ENCODE peak calls at places on chromosomes 1 and 21, in nine cellular contexts. N, P, X, Z, B, T, Q, F and E are unnamed samples.

GRCh38 chr1:24586970-24587820 is 31.3 kb downstream of the NCMAP start:
- DNase-seq in N (peak; percentile 33), P (peak; percentile 51), X (no peak), Z (peak; percentile 72), B (no peak), T (peak; percentile 81), Q (peak; percentile 68), F (peak; percentile 63), E (peak; percentile 73)

GRCh38 chr1:95013948-95014574 is 58.7 kb downstream of the ALG14 start:
- DNase-seq in N (no peak), P (no peak), X (no peak), Z (no peak), B (no peak), T (no peak), Q (peak; percentile 30), F (no peak), E (peak; percentile 14)

GRCh38 chr1:204828352-204828850 is 42.3 kb upstream of the NFASC start:
- DNase-seq in N (no peak), P (no peak), X (peak; percentile 73), Z (peak; percentile 96), B (peak; percentile 78), T (peak; percentile 10), Q (peak; percentile 48), F (no peak), E (peak; percentile 43)

GRCh38 chr1:58446368-58446767 is 100.2 kb downstream of the OMA1 start:
- DNase-seq in N (no peak), P (no peak), X (no peak), Z (no peak), B (no peak), T (no peak), Q (no peak), F (no peak), E (no peak)

GRCh38 chr1:93766451-93766850 is 84.8 kb upstream of the BCAR3 start:
- DNase-seq in N (no peak), P (no peak), X (no peak), Z (no peak), B (no peak), T (no peak), Q (no peak), F (no peak), E (no peak)

GRCh38 chr1:15370781-15371467 is 38.8 kb upstream of the EFHD2 start:
- DNase-seq in N (no peak), P (no peak), X (peak; percentile 36), Z (no peak), B (peak; percentile 36), T (no peak), Q (peak; percentile 78), F (peak; percentile 22), E (peak; percentile 86)

GRCh38 chr21:31658053-31658452 is 1.4 kb upstream of the SOD1 start:
- DNase-seq in N (no peak), P (no peak), X (no peak), Z (no peak), B (no peak), T (no peak), Q (no peak), F (no peak), E (peak; percentile 91)

GRCh38 chr1:178461104-178461503 is 35.7 kb downstream of the CLEC20A start:
- DNase-seq in N (no peak), P (no peak), X (no peak), Z (no peak), B (no peak), T (no peak), Q (no peak), F (no peak), E (no peak)

GRCh38 chr1:43522776-43523480 is 7.8 kb upstream of the PTPRF start:
- DNase-seq in N (no peak), P (no peak), X (no peak), Z (peak; percentile 93), B (no peak), T (no peak), Q (peak; percentile 65), F (peak; percentile 93), E (peak; percentile 99)

GRCh38 chr1:94416901-94417701 is 1.1 kb upstream of the ABCD3 start:
- DNase-seq in N (no peak), P (no peak), X (no peak), Z (peak; percentile 85), B (peak; percentile 75), T (peak; percentile 9), Q (peak; percentile 68), F (peak; percentile 89), E (peak; percentile 62)

GRCh38 chr1:33127001-33127823 is 46.3 kb downstream of the AZIN2 start:
- DNase-seq in N (peak; percentile 99), P (peak; percentile 100), X (peak; percentile 99), Z (peak; percentile 99), B (peak; percentile 98), T (peak; percentile 100), Q (peak; percentile 98), F (peak; percentile 100), E (peak; percentile 100)

GRCh38 chr1:175514309-175515001 is 228.9 kb downstream of the TNR start:
- DNase-seq in N (no peak), P (no peak), X (no peak), Z (peak; percentile 7), B (peak; percentile 42), T (no peak), Q (no peak), F (no peak), E (no peak)

GRCh38 chr1:17183388-17184160 is 21.4 kb upstream of the PADI1 start:
- DNase-seq in N (no peak), P (no peak), X (no peak), Z (no peak), B (no peak), T (no peak), Q (no peak), F (no peak), E (no peak)

GRCh38 chr21:26587621-26588260 is 14.7 kb upstream of the CYYR1 start:
- DNase-seq in N (no peak), P (no peak), X (no peak), Z (peak; percentile 74), B (no peak), T (no peak), Q (no peak), F (peak; percentile 44), E (no peak)

GRCh38 chr1:246781212-246781611 is 57.0 kb downstream of the SCCPDH start:
- DNase-seq in N (no peak), P (no peak), X (no peak), Z (no peak), B (no peak), T (no peak), Q (no peak), F (no peak), E (no peak)

GRCh38 chr1:46616277-46617107 is at the start of gene MOB3C:
- DNase-seq in N (peak; percentile 50), P (peak; percentile 77), X (peak; percentile 89), Z (peak; percentile 88), B (peak; percentile 61), T (peak; percentile 73), Q (peak; percentile 82), F (peak; percentile 77), E (peak; percentile 79)

GRCh38 chr1:173175514-173176146 is 31.5 kb downstream of the TNFSF4 start:
- DNase-seq in N (no peak), P (no peak), X (no peak), Z (peak; percentile 17), B (no peak), T (no peak), Q (no peak), F (peak; percentile 70), E (no peak)

GRCh38 chr21:38688068-38688467 is 117.7 kb upstream of the ETS2 start:
- DNase-seq in N (no peak), P (no peak), X (no peak), Z (no peak), B (no peak), T (no peak), Q (no peak), F (no peak), E (no peak)

GRCh38 chr21:38696617-38697016 is 109.1 kb upstream of the ETS2 start:
- DNase-seq in N (no peak), P (no peak), X (no peak), Z (no peak), B (no peak), T (no peak), Q (no peak), F (no peak), E (no peak)

GRCh38 chr21:38691626-38692025 is 114.1 kb upstream of the ETS2 start:
- DNase-seq in N (no peak), P (no peak), X (no peak), Z (no peak), B (no peak), T (no peak), Q (no peak), F (no peak), E (no peak)
- H3K27ac ChIP-seq in N (no peak overlapping the region), P (no peak overlapping the region), X (no peak overlapping the region), Z (no peak overlapping the region), B (no peak overlapping the region), T (no peak overlapping the region), Q (no peak overlapping the region), F (no peak overlapping the region), E (no peak overlapping the region)

GRCh38 chr1:34795916-34796315 is 3.1 kb downstream of the GJA4 start:
- DNase-seq in N (no peak), P (no peak), X (no peak), Z (no peak), B (no peak), T (no peak), Q (no peak), F (no peak), E (no peak)
- H3K4me3 ChIP-seq in N (no peak overlapping the region), P (no peak overlapping the region), X (peak overlapping the region; percentile 63), Z (no peak overlapping the region), B (peak overlapping the region; percentile 49), T (no peak overlapping the region), Q (no peak overlapping the region), F (no peak overlapping the region), E (no peak overlapping the region)

GRCh38 chr1:11448375-11449085 is 30.4 kb upstream of the DISP3 start:
- DNase-seq in N (no peak), P (no peak), X (no peak), Z (peak; percentile 6), B (no peak), T (no peak), Q (no peak), F (no peak), E (no peak)
- H3K27ac ChIP-seq in N (no peak overlapping the region), P (no peak overlapping the region), X (no peak overlapping the region), Z (no peak overlapping the region), B (no peak overlapping the region), T (no peak overlapping the region), Q (no peak overlapping the region), F (no peak overlapping the region), E (no peak overlapping the region)

GRCh38 chr1:230812568-230812967 is 55.8 kb downstream of the C1orf198 start:
- DNase-seq in N (no peak), P (no peak), X (no peak), Z (no peak), B (no peak), T (no peak), Q (no peak), F (no peak), E (no peak)

GRCh38 chr1:230815277-230815676 is 53.0 kb downstream of the C1orf198 start:
- DNase-seq in N (no peak), P (no peak), X (no peak), Z (no peak), B (no peak), T (no peak), Q (no peak), F (no peak), E (no peak)

GRCh38 chr1:230818411-230818810 is 49.9 kb downstream of the C1orf198 start:
- DNase-seq in N (no peak), P (no peak), X (no peak), Z (no peak), B (no peak), T (no peak), Q (no peak), F (no peak), E (no peak)

GRCh38 chr1:230818881-230819280 is 49.4 kb downstream of the C1orf198 start:
- DNase-seq in N (no peak), P (no peak), X (no peak), Z (no peak), B (no peak), T (no peak), Q (no peak), F (no peak), E (no peak)

GRCh38 chr1:230816018-230816417 is 52.3 kb downstream of the C1orf198 start:
- DNase-seq in N (no peak), P (no peak), X (no peak), Z (no peak), B (no peak), T (no peak), Q (no peak), F (no peak), E (no peak)
- H3K4me3 ChIP-seq in N (no peak overlapping the region), P (no peak overlapping the region), X (no peak overlapping the region), Z (no peak overlapping the region), B (no peak overlapping the region), T (no peak overlapping the region), Q (no peak overlapping the region), F (no peak overlapping the region), E (no peak overlapping the region)